ENCODE peak calls at places on chromosomes 16 and 17, in five cellular contexts. G is GM23338, N is lower lobe of right lung, R is ovary, V is colonic mucosa. W is an unnamed sample. For H3K36me3, the result is how much of the 10 kb centered on the place peaks cover.

GRCh38 chr16:50372611-50373344 is 4.0 kb upstream of the BRD7 start:
- DNase-seq in G (no peak), N (no peak), R (no peak), V (no peak), W (peak)

GRCh38 chr17:77366558-77367245 is 225.9 kb downstream of the SEC14L1 start:
- DNase-seq in G (no peak), N (no peak), R (peak), V (peak), W (peak)

GRCh38 chr16:77246160-77246559 is 47.0 kb downstream of the SYCE1L start:
- DNase-seq in G (no peak), N (no peak), R (no peak), V (no peak), W (no peak)

GRCh38 chr16:55655709-55656694 is at the start of gene SLC6A2:
- DNase-seq in G (peak), N (no peak), R (no peak), V (no peak), W (no peak)

GRCh38 chr17:1029196-1029911 is 32.4 kb downstream of the TIMM22 start:
- DNase-seq in G (no peak), N (no peak), R (no peak), V (no peak), W (peak)

GRCh38 chr16:9002042-9002441 is 38.3 kb upstream of the USP7 start:
- DNase-seq in G (no peak), N (no peak), R (no peak), V (no peak), W (no peak)

GRCh38 chr16:11052080-11052808 is 107.9 kb downstream of the CLEC16A start:
- DNase-seq in G (no peak), N (peak), R (no peak), V (no peak), W (no peak)

GRCh38 chr17:42354956-42355843 is 33.0 kb downstream of the STAT3 start:
- DNase-seq in G (no peak), N (no peak), R (no peak), V (no peak), W (no peak)

GRCh38 chr16:68902376-68903345 is 59.3 kb downstream of the TANGO6 start:
- DNase-seq in G (peak), N (no peak), R (no peak), V (peak), W (no peak)

GRCh38 chr16:48912360-48912759 is 302.4 kb upstream of the N4BP1 start:
- DNase-seq in G (peak), N (no peak), R (no peak), V (no peak), W (no peak)

GRCh38 chr17:73342057-73342522 is 30.3 kb upstream of the CDC42EP4 start:
- DNase-seq in G (peak), N (peak), R (peak), V (peak), W (peak)

GRCh38 chr17:2274414-2274813 is 29.2 kb downstream of the SMG6 start:
- DNase-seq in G (no peak), N (no peak), R (no peak), V (no peak), W (no peak)

GRCh38 chr17:39800540-39800939 is 62.8 kb downstream of the GRB7 start:
- DNase-seq in G (peak), N (no peak), R (no peak), V (no peak), W (no peak)

GRCh38 chr16:29962344-29962994 is 590 bp downstream of the TMEM219 start:
- DNase-seq in G (no peak), N (no peak), R (peak), V (peak), W (peak)

GRCh38 chr17:76501827-76502307 is 644 bp upstream of the RHBDF2 start:
- DNase-seq in G (no peak), N (no peak), R (no peak), V (no peak), W (no peak)

GRCh38 chr17:77435272-77436057 is 294.7 kb downstream of the SEC14L1 start:
- DNase-seq in G (no peak), N (no peak), R (no peak), V (no peak), W (no peak)

GRCh38 chr17:21538615-21539014 is 153.7 kb upstream of the KCNJ18 start:
- DNase-seq in G (no peak), N (no peak), R (no peak), V (no peak), W (no peak)

GRCh38 chr16:29665294-29666077 is 2.4 kb downstream of the SPN start:
- DNase-seq in G (no peak), N (no peak), R (no peak), V (no peak), W (no peak)

GRCh38 chr17:19347323-19348080 is 15.0 kb downstream of the B9D1 start:
- DNase-seq in G (no peak), N (no peak), R (no peak), V (no peak), W (peak)

GRCh38 chr17:63082273-63082861 is 116.3 kb downstream of the TANC2 start:
- DNase-seq in G (peak), N (no peak), R (no peak), V (no peak), W (no peak)

GRCh38 chr17:20955437-20956323 is 87.1 kb downstream of the USP22 start:
- DNase-seq in G (no peak), N (no peak), R (peak), V (peak), W (no peak)

GRCh38 chr17:28426081-28426519 is 20.1 kb upstream of the SLC46A1 start:
- DNase-seq in G (peak), N (no peak), R (no peak), V (no peak), W (no peak)

GRCh38 chr17:68598545-68598961 is 2.6 kb downstream of the FAM20A start:
- DNase-seq in G (no peak), N (no peak), R (no peak), V (no peak), W (no peak)
- H3K4me3 ChIP-seq in G (no peak), N (peak), R (no peak), V (no peak), W (no peak)

DNA sequence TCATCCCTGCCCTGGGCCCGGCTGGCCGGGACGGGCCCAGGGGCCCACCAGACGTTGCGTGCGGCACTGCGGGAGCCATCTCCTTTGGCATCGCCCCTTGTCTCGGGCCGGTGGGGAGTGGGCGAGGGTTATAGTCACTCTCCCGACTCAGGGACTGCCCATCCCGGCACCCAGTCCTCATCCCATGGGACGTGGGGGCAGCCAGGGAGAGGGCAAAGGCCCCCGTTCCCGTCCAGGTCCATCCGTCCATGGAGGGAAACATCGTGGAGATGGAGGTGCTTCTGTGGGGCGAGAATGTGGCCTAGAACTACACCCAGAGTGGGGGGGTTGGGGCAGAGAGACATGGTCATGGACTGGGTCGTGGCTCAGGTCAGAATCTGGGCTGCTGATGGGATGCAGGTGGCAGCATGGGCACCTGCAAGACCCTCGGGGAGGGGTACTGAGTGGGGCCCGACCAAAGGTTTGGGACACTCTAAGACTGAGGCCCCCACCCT is 2.4 kb upstream of the WDR90 start:
- DNase-seq in G (no peak), N (no peak), R (no peak), V (no peak), W (no peak)
- H3K36me3 ChIP-seq in G (under half), N (under half), R (under half), V (under half), W (under half)

GRCh38 chr17:30921544-30922196 is at the start of gene ADAP2:
- DNase-seq in G (peak), N (peak), R (no peak), V (peak), W (peak)
- H3K4me3 ChIP-seq in G (peak), N (peak), R (peak), V (peak), W (peak)

GRCh38 chr17:75019146-75019545 is 6.7 kb downstream of the MRPL58 start:
- DNase-seq in G (no peak), N (no peak), R (no peak), V (no peak), W (no peak)
- H3K36me3 ChIP-seq in G (under half), N (half or more), R (under half), V (under half), W (half or more)

DNA sequence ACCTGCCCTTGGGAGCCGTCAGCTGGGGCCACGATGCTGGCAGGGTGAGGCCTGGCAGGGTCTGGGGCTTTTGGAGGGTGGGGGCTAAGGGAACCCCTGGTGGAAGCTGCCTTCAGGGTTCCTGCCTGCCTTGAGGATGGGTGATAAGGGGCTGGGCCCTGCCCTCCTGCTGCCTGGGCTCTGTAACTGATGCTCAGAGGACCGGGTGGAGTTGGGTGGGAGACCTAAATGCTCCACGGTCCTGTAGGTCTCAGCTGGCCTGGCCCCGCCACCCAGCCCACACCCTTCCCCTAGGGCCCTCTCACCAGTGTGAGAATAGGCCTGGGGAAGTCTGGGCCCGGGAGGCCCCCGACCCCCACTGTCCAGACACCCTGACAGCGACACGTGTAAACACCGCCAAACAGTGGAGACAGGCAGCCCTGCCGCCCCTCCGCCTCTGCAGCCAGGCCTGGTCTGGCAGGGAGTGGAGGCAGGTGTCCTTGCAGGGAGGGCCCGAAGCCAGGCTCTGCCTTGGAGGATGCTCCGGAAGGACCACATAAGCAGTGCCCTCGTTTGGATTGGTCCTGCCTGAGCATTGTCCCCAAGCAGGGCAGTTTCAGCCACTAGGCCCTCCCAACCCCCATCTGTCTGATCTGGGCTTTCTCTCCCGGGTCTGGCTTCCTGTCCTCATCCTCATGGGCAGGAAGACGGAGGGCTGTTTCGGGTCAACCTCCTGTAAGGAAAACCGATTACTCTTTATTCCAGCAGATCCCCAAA is 6.5 kb upstream of the BAHCC1 start:
- DNase-seq in G (peak), N (no peak), R (peak), V (no peak), W (no peak)
- H3K4me3 ChIP-seq in G (no peak), N (no peak), R (no peak), V (no peak), W (no peak)

GRCh38 chr16:4006441-4006989 is 109.7 kb downstream of the ADCY9 start:
- DNase-seq in G (no peak), N (peak), R (no peak), V (peak), W (no peak)
- H3K36me3 ChIP-seq in G (under half), N (under half), R (under half), V (under half), W (under half)

GRCh38 chr16:88768041-88768876 is 16.8 kb downstream of the PIEZO1 start:
- DNase-seq in G (no peak), N (peak), R (peak), V (peak), W (peak)

GRCh38 chr16:88771294-88771772 is 13.7 kb downstream of the PIEZO1 start:
- DNase-seq in G (no peak), N (no peak), R (no peak), V (no peak), W (no peak)

GRCh38 chr16:88769617-88770458 is 15.2 kb downstream of the PIEZO1 start:
- DNase-seq in G (peak), N (peak), R (no peak), V (peak), W (no peak)

GRCh38 chr16:88772871-88773811 is 11.9 kb downstream of the PIEZO1 start:
- DNase-seq in G (no peak), N (peak), R (peak), V (no peak), W (peak)

DNA sequence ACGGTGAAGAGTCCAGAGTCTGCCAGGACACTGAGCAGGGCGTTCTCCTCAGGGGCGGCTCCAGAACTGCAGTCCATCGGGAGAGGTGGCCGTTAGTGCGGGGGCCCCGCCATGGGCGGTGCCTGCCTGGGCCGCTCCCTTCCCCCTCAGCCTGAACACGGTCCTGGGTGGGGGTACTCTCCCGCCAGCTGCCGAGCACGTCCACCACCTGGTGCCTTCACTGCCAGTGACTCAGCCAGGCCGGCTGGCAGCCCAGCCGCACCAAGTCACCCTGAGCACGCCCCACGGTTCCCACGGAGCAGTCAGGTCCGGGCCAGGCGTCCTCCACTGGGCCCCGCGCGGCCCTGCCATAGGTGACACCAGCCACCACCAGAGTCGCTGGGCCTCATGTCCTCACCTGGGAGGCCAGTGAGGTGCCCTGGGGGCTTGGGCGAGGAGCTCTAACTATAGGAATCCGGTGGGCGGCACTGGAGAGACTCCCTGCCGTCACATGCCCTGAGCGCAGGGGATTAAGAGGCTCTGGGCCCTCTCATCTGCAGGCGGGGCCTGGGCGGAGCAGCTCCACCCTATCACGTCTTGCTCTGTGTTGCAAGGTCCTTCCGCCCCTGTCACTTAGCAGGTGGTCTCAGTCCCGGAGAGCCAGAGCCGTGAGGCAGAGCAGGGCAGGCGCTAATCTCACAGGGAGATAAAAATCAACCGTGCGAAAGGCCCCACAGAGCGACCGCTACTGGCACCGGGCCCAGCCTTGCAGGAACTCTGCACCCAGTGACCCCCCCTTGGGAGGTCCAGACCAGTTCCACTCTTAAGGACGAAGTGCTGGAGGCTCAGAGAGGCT is 14.3 kb downstream of the PIEZO1 start:
- DNase-seq in G (peak), N (peak), R (no peak), V (peak), W (no peak)
- H3K4me3 ChIP-seq in G (no peak), N (peak), R (peak), V (peak), W (no peak)

DNA sequence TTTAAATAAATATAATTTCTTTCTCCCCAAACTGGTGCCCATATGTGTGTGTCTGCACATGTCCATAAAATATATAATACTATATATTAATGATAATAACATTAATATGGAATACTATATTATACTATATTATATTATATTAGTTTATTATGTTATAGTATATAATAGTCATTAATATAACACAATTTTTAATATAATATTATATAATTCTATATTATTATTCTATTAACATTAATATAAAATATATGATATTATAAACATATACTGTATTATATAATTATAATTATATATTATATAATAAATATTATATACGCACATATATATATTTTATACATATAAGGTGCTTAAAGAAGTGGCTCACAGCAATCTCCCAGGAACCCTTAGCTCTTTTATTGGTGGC is 513.0 kb upstream of the CDH11 start:
- DNase-seq in G (no peak), N (no peak), R (no peak), V (no peak), W (no peak)
- H3K36me3 ChIP-seq in G (under half), N (under half), R (under half), V (under half), W (under half)

GRCh38 chr17:50533720-50534148 is 1.2 kb downstream of the EPN3 start:
- DNase-seq in G (peak), N (peak), R (peak), V (peak), W (no peak)
- H3K4me3 ChIP-seq in G (peak), N (peak), R (peak), V (peak), W (no peak)